ENCODE peak calls at places on chromosomes 1 and 21, in seven cellular contexts. V is MCF 10A; J is fibroblast of the conjunctiva; Y is T1000; A is H9; F is CD4-positive, alpha-beta memory T cell; N is SK-MEL-5. O is an unnamed sample.

GRCh38 chr21:31459457-31459856 is 115.4 kb upstream of the TIAM1 start:
- DNase-seq in V (peak), J (no peak), Y (no peak), A (peak), F (no peak), N (peak), O (no peak)

GRCh38 chr1:6880951-6881690 is 95.9 kb downstream of the CAMTA1 start:
- DNase-seq in V (peak), J (no peak), Y (no peak), A (no peak), F (no peak), N (peak), O (no peak)

GRCh38 chr1:74470262-74470661 is 42.1 kb downstream of the LRRC53 start:
- DNase-seq in V (no peak), J (no peak), Y (no peak), A (no peak), F (no peak), N (no peak), O (no peak)

GRCh38 chr1:209688746-209689234 is 13.6 kb downstream of the G0S2 start:
- DNase-seq in V (peak), J (no peak), Y (no peak), A (no peak), F (no peak), N (no peak), O (no peak)

GRCh38 chr1:93907718-93908117 is 1.5 kb downstream of the GCLM start:
- DNase-seq in V (peak), J (peak), Y (no peak), A (no peak), F (no peak), N (peak), O (no peak)

GRCh38 chr1:226549937-226550670 is 1.5 kb downstream of the STUM start:
- DNase-seq in V (peak), J (no peak), Y (no peak), A (peak), F (peak), N (peak), O (no peak)

GRCh38 chr1:21762022-21762404 is 20.9 kb downstream of the USP48 start:
- DNase-seq in V (no peak), J (no peak), Y (no peak), A (no peak), F (no peak), N (no peak), O (no peak)

GRCh38 chr1:38817958-38818705 is 41.4 kb downstream of the RRAGC start:
- DNase-seq in V (no peak), J (no peak), Y (no peak), A (peak), F (peak), N (peak), O (no peak)

GRCh38 chr1:8274396-8274795 is 43.5 kb upstream of the SLC45A1 start:
- DNase-seq in V (no peak), J (no peak), Y (no peak), A (no peak), F (no peak), N (no peak), O (no peak)

GRCh38 chr21:41786521-41786987 is 19.7 kb upstream of the RIPK4 start:
- DNase-seq in V (peak), J (no peak), Y (peak), A (no peak), F (no peak), N (no peak), O (no peak)

GRCh38 chr21:41817228-41817627 is 50.4 kb upstream of the RIPK4 start:
- DNase-seq in V (peak), J (peak), Y (no peak), A (peak), F (no peak), N (peak), O (no peak)

GRCh38 chr1:28129150-28129549 is 40.7 kb upstream of the EYA3 start:
- DNase-seq in V (peak), J (no peak), Y (no peak), A (no peak), F (no peak), N (peak), O (no peak)

GRCh38 chr1:76625887-76626286 is 241.4 kb upstream of the ST6GALNAC5 start:
- DNase-seq in V (no peak), J (no peak), Y (no peak), A (no peak), F (no peak), N (no peak), O (no peak)

GRCh38 chr1:185821612-185822385 is 87.6 kb downstream of the HMCN1 start:
- DNase-seq in V (peak), J (no peak), Y (no peak), A (no peak), F (no peak), N (no peak), O (no peak)

GRCh38 chr1:115811140-115811828 is 29.6 kb downstream of the NHLH2 start:
- DNase-seq in V (no peak), J (no peak), Y (no peak), A (no peak), F (no peak), N (no peak), O (no peak)

GRCh38 chr1:13813398-13814012 is 113.5 kb downstream of the PRDM2 start:
- DNase-seq in V (no peak), J (no peak), Y (no peak), A (peak), F (peak), N (peak), O (peak)

GRCh38 chr1:160544647-160545046 is 21.6 kb upstream of the SLAMF6 start:
- DNase-seq in V (peak), J (no peak), Y (no peak), A (no peak), F (peak), N (peak), O (no peak)

GRCh38 chr1:207823880-207824566 is 72.2 kb downstream of the CD46 start:
- DNase-seq in V (peak), J (peak), Y (peak), A (peak), F (peak), N (peak), O (no peak)

GRCh38 chr1:163650624-163651023 is 328.9 kb downstream of the NUF2 start:
- DNase-seq in V (peak), J (no peak), Y (no peak), A (no peak), F (no peak), N (no peak), O (no peak)

GRCh38 chr21:45618287-45618686 is 25.2 kb upstream of the PCBP3 start:
- DNase-seq in V (peak), J (no peak), Y (no peak), A (peak), F (no peak), N (no peak), O (peak)

GRCh38 chr1:53060580-53060979 is 1.4 kb upstream of the PODN start:
- DNase-seq in V (no peak), J (peak), Y (no peak), A (no peak), F (no peak), N (no peak), O (no peak)

GRCh38 chr1:68198752-68199151 is 33.6 kb downstream of the WLS start:
- DNase-seq in V (no peak), J (no peak), Y (no peak), A (no peak), F (no peak), N (no peak), O (no peak)

GRCh38 chr1:53048960-53049573 is 12.9 kb upstream of the PODN start:
- DNase-seq in V (no peak), J (no peak), Y (no peak), A (no peak), F (no peak), N (no peak), O (no peak)

GRCh38 chr1:16612332-16613172 is 812 bp downstream of the NBPF1 start:
- DNase-seq in V (peak), J (peak), Y (peak), A (peak), F (peak), N (peak), O (peak)

GRCh38 chr21:22223385-22223784 is 1225.2 kb downstream of the NCAM2 start:
- DNase-seq in V (no peak), J (no peak), Y (no peak), A (no peak), F (no peak), N (no peak), O (no peak)

GRCh38 chr1:226888816-226889215 is 18.4 kb downstream of the PSEN2 start:
- DNase-seq in V (no peak), J (no peak), Y (no peak), A (no peak), F (no peak), N (no peak), O (no peak)

GRCh38 chr1:62906428-62906886 is 122.5 kb downstream of the ATG4C start:
- DNase-seq in V (peak), J (no peak), Y (no peak), A (peak), F (no peak), N (peak), O (no peak)

GRCh38 chr1:2483026-2483425 is 6.9 kb downstream of the PLCH2 start:
- DNase-seq in V (no peak), J (no peak), Y (no peak), A (no peak), F (no peak), N (no peak), O (no peak)

GRCh38 chr1:248696261-248696660 is 6.3 kb downstream of the OR14I1 start:
- DNase-seq in V (peak), J (no peak), Y (no peak), A (no peak), F (no peak), N (peak), O (no peak)

GRCh38 chr1:218336353-218336752 is 8.8 kb upstream of the TGFB2 start:
- DNase-seq in V (no peak), J (no peak), Y (no peak), A (no peak), F (no peak), N (no peak), O (no peak)